ENCODE peak calls at places on chromosomes 16 and 17, in four cellular contexts. X is erythroblast, P is head of caudate nucleus, Z is RWPE1. A is an unnamed sample.

GRCh38 chr17:48612854-48613691 is 2.0 kb downstream of the HOXB8 start:
- DNase-seq in X (peak; percentile 47), P (no peak), Z (no peak), A (no peak)

GRCh38 chr16:70573451-70574121 is 50.0 kb downstream of the SF3B3 start:
- DNase-seq in X (no peak), P (no peak), Z (no peak), A (no peak)

GRCh38 chr16:51164167-51164566 is 13.1 kb upstream of the SALL1 start:
- DNase-seq in X (no peak), P (no peak), Z (no peak), A (no peak)

GRCh38 chr17:6386041-6386630 is 48.8 kb downstream of the AIPL1 start:
- DNase-seq in X (no peak), P (no peak), Z (no peak), A (no peak)

GRCh38 chr16:57994778-57995177 is 5.7 kb downstream of the ZNF319 start:
- DNase-seq in X (peak; percentile 73), P (no peak), Z (no peak), A (peak; percentile 77)

GRCh38 chr17:28982191-28982793 is 23.5 kb downstream of the SEZ6 start:
- DNase-seq in X (no peak), P (no peak), Z (no peak), A (no peak)

GRCh38 chr16:89581045-89581695 is 5.6 kb downstream of the CPNE7 start:
- DNase-seq in X (no peak), P (no peak), Z (peak; percentile 90), A (no peak)

GRCh38 chr17:73356561-73357170 is 44.9 kb upstream of the CDC42EP4 start:
- DNase-seq in X (no peak), P (no peak), Z (no peak), A (no peak)

GRCh38 chr16:56911771-56912541 is 20.0 kb upstream of the HERPUD1 start:
- DNase-seq in X (no peak), P (peak; percentile 47), Z (no peak), A (no peak)

GRCh38 chr17:38762231-38762630 is 9.7 kb downstream of the PSMB3 start:
- DNase-seq in X (no peak), P (no peak), Z (no peak), A (no peak)

GRCh38 chr17:73492802-73493139 is 151.5 kb downstream of the SDK2 start:
- DNase-seq in X (no peak), P (no peak), Z (no peak), A (no peak)

GRCh38 chr17:79276824-79277223 is 202.2 kb downstream of the ENGASE start:
- DNase-seq in X (no peak), P (no peak), Z (no peak), A (no peak)

GRCh38 chr17:11816409-11816808 is 180.9 kb downstream of the ZNF18 start:
- DNase-seq in X (no peak), P (no peak), Z (no peak), A (no peak)

GRCh38 chr17:8835106-8835505 is 32.4 kb downstream of the PIK3R6 start:
- DNase-seq in X (no peak), P (no peak), Z (no peak), A (no peak)

GRCh38 chr16:29675811-29676643 is 3.0 kb upstream of the QPRT start:
- DNase-seq in X (no peak), P (no peak), Z (peak; percentile 28), A (peak; percentile 65)

GRCh38 chr17:39208136-39208535 is 8.1 kb downstream of the RPL19 start:
- DNase-seq in X (no peak), P (peak; percentile 76), Z (no peak), A (no peak)

GRCh38 chr17:58302919-58303551 is 22.3 kb upstream of the MPO start:
- DNase-seq in X (no peak), P (peak; percentile 20), Z (no peak), A (no peak)

GRCh38 chr17:10657866-10658265 is 757 bp upstream of the MYH3 start:
- DNase-seq in X (no peak), P (no peak), Z (no peak), A (no peak)

GRCh38 chr17:58153046-58153445 is 4.9 kb downstream of the OR4D1 start:
- DNase-seq in X (no peak), P (no peak), Z (no peak), A (no peak)

GRCh38 chr17:10610821-10611323 is 46.2 kb downstream of the MYH3 start:
- DNase-seq in X (no peak), P (no peak), Z (no peak), A (no peak)

GRCh38 chr17:38451840-38452529 is 23.7 kb downstream of the ARHGAP23 start:
- DNase-seq in X (no peak), P (peak; percentile 56), Z (peak; percentile 91), A (no peak)

GRCh38 chr17:16052486-16052885 is 52.9 kb downstream of the TTC19 start:
- DNase-seq in X (no peak), P (no peak), Z (no peak), A (no peak)

GRCh38 chr17:50354198-50354597 is 8.3 kb downstream of the XYLT2 start:
- DNase-seq in X (no peak), P (no peak), Z (no peak), A (no peak)

GRCh38 chr17:3609689-3610088 is 478 bp upstream of the TRPV1 start:
- DNase-seq in X (no peak), P (no peak), Z (no peak), A (no peak)

GRCh38 chr17:31582151-31582907 is 190.9 kb downstream of the RAB11FIP4 start:
- DNase-seq in X (no peak), P (peak; percentile 67), Z (no peak), A (no peak)